ENCODE peak calls at places on chromosomes 1 and 21, in nine cellular contexts. V is GM13976; J is fibroblast of gingiva; E is fibroblast of mammary gland; X is GM18507; M is activated gamma-delta T cell; K is NCI-H146; W is CD8-positive, alpha-beta memory T cell; F is SK-N-MC. H is an unnamed sample.

GRCh38 chr1:156368889-156369684 is at the start of gene RHBG:
- DNase-seq in F (no peak), E (no peak), W (no peak), V (no peak), M (no peak), K (peak), X (no peak), J (no peak), H (no peak)

GRCh38 chr1:53132176-53132575 is 10.3 kb downstream of the SLC1A7 start:
- DNase-seq in W (no peak), E (no peak), K (no peak), J (no peak), F (no peak), X (no peak), V (no peak), M (no peak), H (no peak)

GRCh38 chr1:225470691-225471452 is 43.0 kb upstream of the LBR start:
- DNase-seq in V (no peak), F (no peak), W (no peak), J (no peak), M (no peak), E (no peak), K (no peak), X (no peak), H (no peak)

GRCh38 chr1:182888736-182889531 is 49.8 kb downstream of the DHX9 start:
- DNase-seq in E (peak), F (no peak), X (no peak), K (no peak), M (no peak), W (no peak), V (no peak), J (peak), H (peak)

GRCh38 chr1:203506821-203507220 is 12.9 kb downstream of the OPTC start:
- DNase-seq in W (no peak), M (no peak), V (no peak), F (no peak), K (no peak), J (no peak), X (no peak), E (no peak), H (no peak)

GRCh38 chr1:30321996-30322858 is 401.2 kb downstream of the MATN1 start:
- DNase-seq in F (no peak), E (no peak), V (no peak), X (no peak), J (no peak), W (no peak), K (no peak), M (no peak), H (no peak)

GRCh38 chr1:229579101-229579651 is 20.7 kb upstream of the ABCB10 start:
- DNase-seq in V (peak), F (no peak), X (no peak), W (no peak), E (peak), M (no peak), K (peak), J (peak), H (no peak)

GRCh38 chr1:64469121-64469520 is 808 bp upstream of the CACHD1 start:
- DNase-seq in X (no peak), K (peak), E (no peak), F (no peak), W (no peak), M (no peak), V (no peak), J (no peak), H (no peak)

GRCh38 chr1:156896490-156897033 is 3.0 kb downstream of the PEAR1 start:
- DNase-seq in K (no peak), J (peak), M (no peak), W (no peak), F (no peak), E (peak), V (no peak), X (no peak), H (peak)

GRCh38 chr21:42391297-42391696 is 4.6 kb downstream of the TMPRSS3 start:
- DNase-seq in J (no peak), V (no peak), X (no peak), F (no peak), K (no peak), W (no peak), M (no peak), E (no peak), H (no peak)

GRCh38 chr1:19452221-19452663 is 33.1 kb downstream of the CAPZB start:
- DNase-seq in K (no peak), F (no peak), J (peak), V (no peak), E (peak), W (no peak), M (no peak), X (no peak), H (peak)

GRCh38 chr1:58657082-58657481 is 42.8 kb downstream of the MYSM1 start:
- DNase-seq in K (peak), F (no peak), W (no peak), E (no peak), V (no peak), X (no peak), J (no peak), M (no peak), H (no peak)

GRCh38 chr1:77866296-77866695 is 22.1 kb upstream of the NEXN start:
- DNase-seq in M (no peak), V (no peak), K (no peak), J (no peak), F (no peak), X (no peak), W (no peak), E (peak), H (no peak)

GRCh38 chr1:62941780-62942179 is 157.8 kb downstream of the ATG4C start:
- DNase-seq in V (no peak), X (no peak), K (no peak), F (no peak), E (no peak), W (no peak), M (no peak), J (no peak), H (no peak)

GRCh38 chr1:11924334-11925195 is 1.7 kb downstream of the KIAA2013 start:
- DNase-seq in M (no peak), X (no peak), K (no peak), F (no peak), J (no peak), V (peak), E (no peak), W (no peak), H (no peak)

H was measured in GM04504.